ENCODE peak calls at places on chromosomes 5 and 9, in nine cellular contexts. One of them, this sample, is unnamed.

GRCh38 chr5:43193171-43193951 is 1.3 kb downstream of the NIM1K start:
- DNase-seq in H1: no peak
- DNase-seq in spleen: no peak
- DNase-seq in A549: peak
- DNase-seq in tibial nerve: peak
- DNase-seq in GM12892: peak
- DNase-seq in uterus: peak
- DNase-seq in prostate gland: no peak
- DNase-seq in HCT116: peak
- DNase-seq in this sample: peak

GRCh38 chr5:132070460-132071337 is 2.9 kb upstream of the CSF2 start:
- DNase-seq in GM12892: no peak
- DNase-seq in uterus: no peak
- DNase-seq in H1: no peak
- DNase-seq in spleen: peak
- DNase-seq in A549: no peak
- DNase-seq in prostate gland: no peak
- DNase-seq in tibial nerve: no peak
- DNase-seq in HCT116: no peak
- DNase-seq in this sample: peak

GRCh38 chr5:135538261-135538660 is 2.5 kb upstream of the NEUROG1 start:
- DNase-seq in tibial nerve: no peak
- DNase-seq in A549: no peak
- DNase-seq in HCT116: no peak
- DNase-seq in H1: no peak
- DNase-seq in GM12892: no peak
- DNase-seq in spleen: no peak
- DNase-seq in uterus: no peak
- DNase-seq in prostate gland: no peak
- DNase-seq in this sample: no peak

GRCh38 chr9:109518621-109519335 is 20.7 kb upstream of the PTPN3 start:
- DNase-seq in prostate gland: no peak
- DNase-seq in HCT116: no peak
- DNase-seq in H1: no peak
- DNase-seq in uterus: no peak
- DNase-seq in A549: no peak
- DNase-seq in tibial nerve: no peak
- DNase-seq in spleen: no peak
- DNase-seq in GM12892: no peak
- DNase-seq in this sample: no peak

GRCh38 chr5:168295574-168296201 is 4.2 kb downstream of the WWC1 start:
- DNase-seq in uterus: no peak
- DNase-seq in tibial nerve: no peak
- DNase-seq in H1: no peak
- DNase-seq in GM12892: no peak
- DNase-seq in prostate gland: peak
- DNase-seq in A549: peak
- DNase-seq in spleen: no peak
- DNase-seq in HCT116: no peak
- DNase-seq in this sample: no peak

GRCh38 chr5:172101547-172102225 is 86.3 kb downstream of the STK10 start:
- DNase-seq in uterus: no peak
- DNase-seq in prostate gland: no peak
- DNase-seq in tibial nerve: no peak
- DNase-seq in H1: no peak
- DNase-seq in HCT116: no peak
- DNase-seq in GM12892: no peak
- DNase-seq in spleen: peak
- DNase-seq in A549: no peak
- DNase-seq in this sample: no peak

GRCh38 chr5:399296-400281 is 43.4 kb upstream of the EXOC3 start:
- DNase-seq in tibial nerve: peak
- DNase-seq in GM12892: peak
- DNase-seq in prostate gland: peak
- DNase-seq in A549: peak
- DNase-seq in H1: peak
- DNase-seq in uterus: peak
- DNase-seq in spleen: peak
- DNase-seq in HCT116: peak
- DNase-seq in this sample: peak

GRCh38 chr5:138944527-138945322 is 69.6 kb upstream of the LRRTM2 start:
- DNase-seq in prostate gland: no peak
- DNase-seq in spleen: peak
- DNase-seq in GM12892: no peak
- DNase-seq in HCT116: no peak
- DNase-seq in H1: no peak
- DNase-seq in tibial nerve: no peak
- DNase-seq in A549: no peak
- DNase-seq in uterus: no peak
- DNase-seq in this sample: no peak

GRCh38 chr5:169701910-169702451 is 64.9 kb downstream of the DOCK2 start:
- DNase-seq in GM12892: no peak
- DNase-seq in tibial nerve: no peak
- DNase-seq in spleen: no peak
- DNase-seq in HCT116: no peak
- DNase-seq in H1: no peak
- DNase-seq in prostate gland: no peak
- DNase-seq in uterus: no peak
- DNase-seq in A549: peak
- DNase-seq in this sample: peak

GRCh38 chr9:113178087-113178486 is 27.3 kb downstream of the SLC31A2 start:
- DNase-seq in A549: no peak
- DNase-seq in H1: no peak
- DNase-seq in tibial nerve: no peak
- DNase-seq in uterus: no peak
- DNase-seq in prostate gland: no peak
- DNase-seq in GM12892: no peak
- DNase-seq in spleen: no peak
- DNase-seq in HCT116: no peak
- DNase-seq in this sample: no peak

GRCh38 chr9:16207161-16207560 is 654.3 kb downstream of the CCDC171 start:
- DNase-seq in prostate gland: no peak
- DNase-seq in tibial nerve: peak
- DNase-seq in uterus: peak
- DNase-seq in spleen: no peak
- DNase-seq in H1: no peak
- DNase-seq in A549: no peak
- DNase-seq in HCT116: no peak
- DNase-seq in GM12892: no peak
- DNase-seq in this sample: no peak

DNA sequence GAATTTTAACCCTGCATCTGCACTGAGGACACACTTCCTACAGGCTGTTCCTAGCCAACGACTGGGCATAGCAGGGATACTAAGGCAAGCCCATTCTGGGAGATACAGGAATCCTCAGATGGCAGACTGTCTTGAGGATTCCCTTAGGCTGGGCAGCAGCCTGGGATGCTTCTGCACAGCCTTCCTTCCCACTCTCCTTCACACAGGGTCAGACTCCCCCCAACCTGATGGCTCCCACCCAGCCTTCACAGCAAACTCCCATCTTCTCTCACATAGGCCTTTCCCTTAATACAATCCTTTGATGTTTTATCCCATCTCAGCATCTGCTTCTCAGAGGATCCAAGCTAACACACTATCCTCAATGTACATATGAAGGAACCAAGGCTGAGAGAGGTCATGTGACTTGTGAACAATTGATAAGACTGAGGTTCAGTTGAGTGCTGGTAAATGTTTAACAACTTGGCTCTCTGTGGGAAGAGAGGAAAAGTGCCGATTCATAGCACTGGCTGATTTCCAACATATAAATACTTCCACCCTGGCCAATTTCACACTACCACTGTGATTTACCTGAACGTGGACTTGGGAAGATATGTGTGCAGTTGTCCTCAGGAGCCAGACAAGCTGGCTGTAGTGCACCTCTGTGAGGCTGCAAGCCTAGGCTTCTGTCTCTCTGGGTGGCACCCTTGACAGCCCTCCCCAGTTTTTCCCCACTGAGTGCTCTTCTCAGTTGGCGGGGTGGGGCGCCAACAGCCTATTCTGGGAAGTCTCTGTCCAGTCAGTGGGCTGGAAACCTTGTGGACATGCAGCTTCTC is 120.2 kb upstream of the TRIM32 start:
- DNase-seq in HCT116: no peak
- DNase-seq in A549: peak
- DNase-seq in GM12892: no peak
- DNase-seq in uterus: no peak
- DNase-seq in prostate gland: no peak
- DNase-seq in tibial nerve: no peak
- DNase-seq in spleen: no peak
- DNase-seq in H1: no peak
- DNase-seq in this sample: peak
- TF ChIP-seq POLR2A in HCT116: no peak
- TF ChIP-seq POLR2A in A549: no peak
- TF ChIP-seq POLR2A in GM12892: no peak
- TF ChIP-seq POLR2A in uterus: no peak
- TF ChIP-seq POLR2A in prostate gland: no peak
- TF ChIP-seq POLR2A in tibial nerve: no peak
- TF ChIP-seq POLR2A in spleen: no peak
- TF ChIP-seq POLR2A in H1: no peak
- TF ChIP-seq POLR2A in this sample: no peak

GRCh38 chr9:112174965-112175795 is at the start of gene SUSD1:
- DNase-seq in tibial nerve: no peak
- DNase-seq in H1: peak
- DNase-seq in prostate gland: no peak
- DNase-seq in uterus: no peak
- DNase-seq in HCT116: no peak
- DNase-seq in A549: peak
- DNase-seq in GM12892: peak
- DNase-seq in spleen: peak
- DNase-seq in this sample: peak
- TF ChIP-seq POLR2A in tibial nerve: no peak
- TF ChIP-seq POLR2A in H1: no peak
- TF ChIP-seq POLR2A in prostate gland: no peak
- TF ChIP-seq POLR2A in uterus: no peak
- TF ChIP-seq POLR2A in HCT116: peak
- TF ChIP-seq POLR2A in A549: peak
- TF ChIP-seq POLR2A in GM12892: no peak
- TF ChIP-seq POLR2A in spleen: no peak
- TF ChIP-seq POLR2A in this sample: peak

GRCh38 chr9:120914410-120914809 is 12.2 kb downstream of the TRAF1 start:
- DNase-seq in H1: no peak
- DNase-seq in A549: no peak
- DNase-seq in GM12892: no peak
- DNase-seq in tibial nerve: no peak
- DNase-seq in spleen: no peak
- DNase-seq in uterus: no peak
- DNase-seq in HCT116: no peak
- DNase-seq in prostate gland: no peak
- DNase-seq in this sample: no peak
- TF ChIP-seq POLR2A in H1: no peak
- TF ChIP-seq POLR2A in A549: no peak
- TF ChIP-seq POLR2A in GM12892: peak
- TF ChIP-seq POLR2A in tibial nerve: no peak
- TF ChIP-seq POLR2A in spleen: no peak
- TF ChIP-seq POLR2A in uterus: no peak
- TF ChIP-seq POLR2A in HCT116: no peak
- TF ChIP-seq POLR2A in prostate gland: no peak
- TF ChIP-seq POLR2A in this sample: no peak

GRCh38 chr9:131720330-131720729 is 19.5 kb downstream of the RAPGEF1 start:
- DNase-seq in spleen: no peak
- DNase-seq in prostate gland: no peak
- DNase-seq in uterus: no peak
- DNase-seq in H1: no peak
- DNase-seq in tibial nerve: no peak
- DNase-seq in A549: no peak
- DNase-seq in HCT116: no peak
- DNase-seq in GM12892: no peak
- DNase-seq in this sample: no peak
- TF ChIP-seq POLR2A in spleen: no peak
- TF ChIP-seq POLR2A in prostate gland: no peak
- TF ChIP-seq POLR2A in uterus: no peak
- TF ChIP-seq POLR2A in H1: no peak
- TF ChIP-seq POLR2A in tibial nerve: no peak
- TF ChIP-seq POLR2A in A549: no peak
- TF ChIP-seq POLR2A in HCT116: no peak
- TF ChIP-seq POLR2A in GM12892: no peak
- TF ChIP-seq POLR2A in this sample: no peak

DNA sequence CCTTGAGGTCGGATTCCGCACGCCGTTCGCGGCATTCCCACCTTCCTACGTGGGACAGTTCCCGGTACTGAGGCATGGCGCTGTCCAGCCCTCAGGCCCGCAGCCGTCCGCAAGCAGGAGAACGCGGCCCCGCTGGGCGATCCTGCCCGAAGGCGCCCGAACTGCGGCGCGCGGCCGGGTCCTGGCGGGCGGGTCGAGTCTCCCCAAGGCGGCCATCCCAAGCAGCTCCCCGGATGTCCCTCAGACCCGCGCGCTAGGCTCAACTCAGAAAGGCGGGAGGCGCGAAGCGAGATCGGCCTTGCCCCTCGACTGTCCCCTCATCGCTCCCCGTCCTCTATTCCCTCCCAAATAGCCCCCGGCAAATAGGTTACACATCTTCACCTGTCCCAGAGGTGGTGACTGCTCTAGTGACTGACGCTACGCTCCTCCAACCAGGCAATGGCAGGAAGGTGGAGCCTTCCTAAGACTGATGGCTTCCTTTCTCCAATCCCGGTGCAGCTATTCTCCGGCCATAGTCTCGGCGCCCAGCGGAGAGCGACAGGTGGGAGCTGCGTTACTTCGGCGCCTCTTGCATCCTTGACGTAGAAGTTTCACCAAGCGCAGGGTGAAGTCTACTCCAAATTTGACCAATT is 787 bp upstream of the ANKHD1 start:
- DNase-seq in GM12892: peak
- DNase-seq in uterus: peak
- DNase-seq in HCT116: peak
- DNase-seq in H1: peak
- DNase-seq in A549: peak
- DNase-seq in spleen: peak
- DNase-seq in prostate gland: peak
- DNase-seq in tibial nerve: peak
- DNase-seq in this sample: peak
- TF ChIP-seq POLR2A in GM12892: peak
- TF ChIP-seq POLR2A in uterus: peak
- TF ChIP-seq POLR2A in HCT116: peak
- TF ChIP-seq POLR2A in H1: peak
- TF ChIP-seq POLR2A in A549: peak
- TF ChIP-seq POLR2A in spleen: no peak
- TF ChIP-seq POLR2A in prostate gland: peak
- TF ChIP-seq POLR2A in tibial nerve: no peak
- TF ChIP-seq POLR2A in this sample: peak

This sample was measured in erythroblast.